ENCODE peak calls at places on chromosomes 3 and 15, in four cellular contexts. P is H1, G is HepG2, O is GM12878. B is an unnamed sample.

GRCh38 chr15:85496146-85496545 is 115.7 kb downstream of the AKAP13 start:
- DNase-seq in P (no peak), G (no peak), O (no peak), B (no peak)

GRCh38 chr3:57838627-57839026 is 82.5 kb downstream of the SLMAP start:
- DNase-seq in P (no peak), G (no peak), O (no peak), B (no peak)

GRCh38 chr3:3209714-3210113 is 30.2 kb upstream of the CRBN start:
- DNase-seq in O (no peak), G (no peak), P (no peak), B (no peak)

GRCh38 chr3:51997935-51998596 is 2.4 kb upstream of the RPL29 start:
- DNase-seq in P (no peak), O (no peak), G (peak), B (no peak)

GRCh38 chr3:137509354-137510045 is 254.6 kb upstream of the SOX14 start:
- DNase-seq in G (peak), O (no peak), P (no peak), B (no peak)

GRCh38 chr3:69197922-69198540 is 75.6 kb upstream of the LMOD3 start:
- DNase-seq in O (no peak), P (no peak), G (no peak), B (no peak)

GRCh38 chr3:116179091-116179490 is 266.2 kb downstream of the LSAMP start:
- DNase-seq in P (no peak), G (no peak), O (no peak), B (no peak)

GRCh38 chr3:75049581-75049980 is 435.1 kb upstream of the CNTN3 start:
- DNase-seq in P (no peak), G (no peak), O (no peak), B (no peak)

GRCh38 chr15:63157891-63158431 is 684 bp upstream of the RPS27L start:
- DNase-seq in G (peak), P (peak), O (no peak), B (peak)

GRCh38 chr15:31236184-31237041 is 90.2 kb upstream of the KLF13 start:
- DNase-seq in O (no peak), P (no peak), G (peak), B (peak)

GRCh38 chr3:33439421-33440327 is 531 bp downstream of the UBP1 start:
- DNase-seq in P (peak), O (no peak), G (peak), B (peak)

GRCh38 chr3:186307594-186307993 is 54.4 kb downstream of the DGKG start:
- DNase-seq in O (no peak), P (no peak), G (peak), B (peak)

GRCh38 chr3:9754678-9755077 is 4.9 kb downstream of the OGG1 start:
- DNase-seq in P (no peak), G (no peak), O (no peak), B (no peak)

GRCh38 chr3:14791343-14791945 is 27.3 kb upstream of the FGD5 start:
- DNase-seq in O (no peak), P (peak), G (peak), B (peak)

GRCh38 chr3:5069627-5070026 is 52.5 kb upstream of the ARL8B start:
- DNase-seq in O (no peak), G (no peak), P (no peak), B (no peak)

GRCh38 chr3:5073374-5074085 is 48.6 kb upstream of the ARL8B start:
- DNase-seq in G (no peak), O (no peak), P (no peak), B (no peak)

GRCh38 chr3:5068531-5068930 is 53.6 kb upstream of the ARL8B start:
- DNase-seq in P (no peak), O (no peak), G (no peak), B (no peak)

GRCh38 chr3:5072100-5072816 is 49.8 kb upstream of the ARL8B start:
- DNase-seq in P (no peak), O (no peak), G (no peak), B (no peak)

GRCh38 chr3:5071061-5071460 is 51.0 kb upstream of the ARL8B start:
- DNase-seq in P (no peak), G (no peak), O (no peak), B (no peak)
- TF ChIP-seq SP1 in P (no peak), G (no peak), O (no peak), B (no peak)

DNA sequence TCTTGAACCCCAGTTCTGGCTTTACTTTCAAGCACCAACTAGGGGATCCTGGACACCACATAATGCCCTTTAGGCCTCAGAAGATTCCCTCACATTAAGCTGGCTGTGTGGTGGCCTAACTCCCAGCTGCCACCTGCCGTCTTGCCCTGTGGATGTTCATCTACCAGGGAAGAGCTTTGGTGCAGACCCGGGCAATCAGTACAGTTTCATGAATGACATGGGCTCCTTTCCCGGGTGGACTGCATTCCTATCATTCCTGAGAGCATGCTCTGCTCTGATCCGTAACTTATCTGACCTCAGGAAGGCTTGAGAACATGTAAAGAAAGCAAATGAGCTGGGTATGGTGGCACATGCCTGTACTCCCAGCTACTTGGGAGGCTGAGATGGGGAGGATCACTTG is 50.0 kb upstream of the GSK3B start:
- DNase-seq in O (no peak), P (no peak), G (peak), B (no peak)
- TF ChIP-seq SUZ12 in O (no peak), P (no peak), G (no peak), B (no peak)

DNA sequence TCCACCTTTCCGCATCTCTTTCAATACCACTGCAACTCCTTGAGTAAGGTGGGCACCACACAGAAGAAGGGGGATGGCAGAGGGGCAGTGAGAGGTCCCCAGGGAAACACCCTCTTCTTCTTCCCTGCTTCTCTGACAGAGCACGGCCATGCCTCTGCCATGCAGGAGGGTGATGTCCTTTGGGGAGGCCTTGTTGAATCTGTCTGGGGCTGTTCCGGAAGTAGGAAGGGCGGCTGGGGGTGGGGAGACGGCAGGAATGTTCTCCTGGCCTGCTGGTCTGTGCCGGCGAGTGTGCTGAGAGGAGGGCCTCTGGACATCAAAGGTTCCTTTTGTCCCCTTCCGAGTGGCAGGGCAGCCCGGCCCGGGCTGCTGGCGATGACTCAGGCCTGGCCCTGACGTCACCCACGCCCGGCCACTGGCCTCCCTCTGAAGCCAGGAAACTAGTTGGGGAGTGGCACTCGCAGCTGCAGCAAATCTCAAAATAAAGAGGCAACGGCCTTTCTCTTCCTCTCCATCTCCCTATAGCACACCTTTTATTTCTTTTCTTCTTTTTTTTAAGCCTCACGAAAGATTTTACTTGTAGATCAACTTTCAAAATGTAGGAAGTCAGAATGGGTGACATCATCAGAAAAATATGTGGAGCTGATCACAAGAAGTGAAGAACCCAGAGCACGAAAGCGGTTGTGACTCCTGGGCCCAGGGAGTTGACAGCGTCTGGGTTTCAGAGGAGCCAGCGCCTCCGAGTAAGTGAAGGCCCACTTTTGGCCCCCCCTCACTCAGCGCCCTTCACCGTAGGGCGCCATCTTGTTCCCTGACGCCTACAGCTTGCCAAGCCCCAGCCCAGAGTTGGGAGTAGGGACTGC is at the start of gene ZBTB38:
- DNase-seq in G (peak), P (peak), O (no peak), B (peak)
- TF ChIP-seq SP1 in G (no peak), P (no peak), O (no peak), B (no peak)

GRCh38 chr3:96776818-96777217 is 37.6 kb upstream of the EPHA6 start:
- DNase-seq in G (no peak), O (no peak), P (no peak), B (no peak)
- TF ChIP-seq SUZ12 in G (no peak), O (no peak), P (no peak), B (no peak)

DNA sequence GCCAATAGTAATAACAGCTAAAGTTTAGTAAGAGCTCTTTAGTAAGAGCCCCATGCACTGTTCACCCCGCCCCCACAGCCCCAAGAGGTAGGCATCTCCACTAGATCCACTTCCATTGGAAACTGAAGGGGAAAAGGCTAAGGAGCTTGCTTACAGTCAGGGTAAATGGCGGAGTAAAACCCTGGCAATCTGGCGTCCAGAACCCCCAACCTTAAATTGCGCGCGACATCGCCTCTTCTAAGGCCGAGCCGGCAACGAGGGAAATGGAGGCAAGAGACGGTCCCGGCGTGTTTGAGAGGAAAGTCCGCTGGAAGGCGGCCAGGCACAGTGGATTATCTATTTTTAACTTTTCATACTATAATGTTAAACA is 628 bp upstream of the C3orf38 start:
- DNase-seq in O (no peak), G (no peak), P (no peak), B (peak)
- TF ChIP-seq SP1 in O (no peak), G (no peak), P (no peak), B (no peak)

B was measured in HEK293T.